ENCODE peak calls at places on chromosomes 16 and 17, in nine cellular contexts. P is activated CD8-positive, alpha-beta T cell treated with anti-CD3 and anti-CD28 coated beads, Interleukin-2, amount 10 ng/mL, durations not matched to agents 7 days and 5 days; Z is GM04503; X is adrenal gland; M is kidney; D is head of caudate nucleus; G is fibroblast of the aortic adventitia; C is activated effector memory CD4-positive, alpha-beta T cell treated with Interleukin-2 at 50 U/mL for 16 hours; T is CD4-positive, alpha-beta T cell. V is an unnamed sample.

GRCh38 chr17:42573095-42573494 is 4.4 kb downstream of the PSMC3IP start:
- DNase-seq in D (no peak), C (no peak), X (no peak), P (no peak), G (no peak), T (no peak), M (no peak), Z (no peak), V (no peak)

GRCh38 chr16:75244844-75245758 is 6.3 kb downstream of the BCAR1 start:
- DNase-seq in T (no peak), D (peak; percentile 99), P (no peak), X (peak; percentile 85), Z (peak; percentile 86), C (no peak), M (peak; percentile 95), G (peak; percentile 93), V (peak; percentile 57)

GRCh38 chr17:39200957-39201510 is 951 bp downstream of the RPL19 start:
- DNase-seq in G (no peak), C (no peak), P (no peak), X (no peak), M (no peak), D (no peak), T (no peak), Z (no peak), V (no peak)

GRCh38 chr16:25079637-25080375 is 31.7 kb upstream of the LCMT1 start:
- DNase-seq in P (no peak), M (no peak), X (no peak), Z (no peak), G (no peak), C (no peak), D (no peak), T (no peak), V (no peak)

GRCh38 chr17:49898547-49899490 is 51.0 kb upstream of the TAC4 start:
- DNase-seq in Z (no peak), C (no peak), D (no peak), G (no peak), X (peak; percentile 58), P (no peak), T (no peak), M (no peak), V (no peak)

GRCh38 chr16:82229800-82230619 is 60.0 kb upstream of the MPHOSPH6 start:
- DNase-seq in G (peak; percentile 81), M (no peak), D (peak; percentile 69), T (peak; percentile 32), C (peak; percentile 15), P (peak; percentile 72), Z (peak; percentile 11), X (peak; percentile 89), V (no peak)

GRCh38 chr16:67883872-67884261 is 818 bp upstream of the NRN1L start:
- DNase-seq in T (peak; percentile 74), X (peak; percentile 63), C (peak; percentile 56), Z (no peak), M (no peak), P (peak; percentile 76), G (peak; percentile 40), D (peak; percentile 47), V (peak; percentile 64)

GRCh38 chr16:65967376-65967775 is 399.1 kb upstream of the CDH5 start:
- DNase-seq in Z (no peak), X (no peak), T (no peak), M (no peak), C (no peak), D (no peak), P (no peak), G (no peak), V (no peak)

GRCh38 chr16:57432505-57432904 is 14.7 kb downstream of the CIAPIN1 start:
- DNase-seq in M (no peak), Z (no peak), C (no peak), G (no peak), P (no peak), X (no peak), D (no peak), T (no peak), V (no peak)

GRCh38 chr17:35864853-35865252 is 3.8 kb downstream of the HEATR9 start:
- DNase-seq in D (no peak), P (no peak), X (no peak), T (no peak), G (no peak), Z (no peak), M (no peak), C (no peak), V (no peak)

GRCh38 chr16:87584271-87584670 is 18.0 kb upstream of the JPH3 start:
- DNase-seq in G (peak; percentile 38), C (no peak), M (no peak), T (no peak), P (no peak), X (no peak), D (no peak), Z (no peak), V (no peak)

GRCh38 chr16:85187002-85187401 is 74.7 kb upstream of the CIBAR2 start:
- DNase-seq in X (peak; percentile 87), C (no peak), P (no peak), T (no peak), D (peak; percentile 39), Z (no peak), M (no peak), G (peak; percentile 44), V (no peak)

GRCh38 chr16:23448392-23448791 is 4.6 kb downstream of the COG7 start:
- DNase-seq in C (no peak), D (no peak), X (no peak), M (no peak), T (no peak), Z (no peak), G (peak; percentile 27), P (no peak), V (no peak)

GRCh38 chr17:78878261-78878660 is 24.7 kb downstream of the CEP295NL start:
- DNase-seq in M (no peak), T (no peak), P (no peak), G (no peak), Z (no peak), X (no peak), C (no peak), D (no peak), V (no peak)

GRCh38 chr16:83835972-83836566 is 28.3 kb downstream of the HSBP1 start:
- DNase-seq in D (no peak), X (no peak), T (no peak), P (peak; percentile 30), M (no peak), Z (no peak), G (peak; percentile 75), C (no peak), V (no peak)

GRCh38 chr17:68595496-68595895 is 5.7 kb downstream of the FAM20A start:
- DNase-seq in D (no peak), Z (no peak), X (no peak), P (no peak), M (no peak), G (peak; percentile 80), C (no peak), T (no peak), V (no peak)

GRCh38 chr17:32976131-32976530 is 15.5 kb upstream of the SPACA3 start:
- DNase-seq in M (no peak), P (no peak), T (no peak), D (no peak), C (no peak), X (no peak), G (no peak), Z (no peak), V (no peak)

GRCh38 chr16:89319883-89320716 is 102.6 kb downstream of the ZNF778 start:
- DNase-seq in T (peak; percentile 21), P (peak; percentile 49), D (no peak), C (no peak), Z (peak; percentile 57), M (peak; percentile 88), G (peak; percentile 87), X (peak; percentile 85), V (peak; percentile 58)

GRCh38 chr17:28472871-28473497 is 460 bp upstream of the SLC13A2 start:
- DNase-seq in T (no peak), D (no peak), M (no peak), C (no peak), P (no peak), X (no peak), Z (no peak), G (no peak), V (no peak)

GRCh38 chr17:59427425-59427921 is 96.0 kb downstream of the YPEL2 start:
- DNase-seq in P (peak; percentile 33), C (no peak), M (no peak), Z (peak; percentile 68), X (no peak), T (no peak), G (peak; percentile 69), D (peak; percentile 85), V (no peak)

GRCh38 chr17:9487406-9487805 is 88.2 kb downstream of the STX8 start:
- DNase-seq in T (no peak), G (no peak), P (no peak), C (no peak), Z (no peak), X (no peak), D (no peak), M (no peak), V (no peak)

GRCh38 chr17:45703348-45703747 is 80.8 kb upstream of the CRHR1 start:
- DNase-seq in T (no peak), G (no peak), Z (no peak), D (no peak), M (no peak), C (no peak), X (no peak), P (no peak), V (no peak)